ENCODE peak calls at places on chromosome 6, in six cellular contexts. M is HepG2, B is SK-N-SH, Y is H1, J is K562, N is GM12878. E is an unnamed sample.

GRCh38 chr6:55925292-55925691 is 49.9 kb upstream of the BMP5 start:
- DNase-seq in M (no peak), B (no peak), Y (no peak), J (no peak), N (no peak), E (peak; percentile 45)

GRCh38 chr6:148548065-148548748 is 198.6 kb upstream of the UST start:
- DNase-seq in M (no peak), B (no peak), Y (no peak), J (no peak), N (no peak), E (no peak)

GRCh38 chr6:167113935-167114910 is 8.7 kb upstream of the CCR6 start:
- DNase-seq in M (no peak), B (peak; percentile 34), Y (no peak), J (no peak), N (peak; percentile 93), E (no peak)

GRCh38 chr6:85490516-85491248 is 40.8 kb downstream of the NT5E start:
- DNase-seq in M (no peak), B (no peak), Y (no peak), J (no peak), N (no peak), E (peak; percentile 66)

GRCh38 chr6:33950891-33951889 is 147.4 kb upstream of the MLN start:
- DNase-seq in M (no peak), B (no peak), Y (no peak), J (no peak), N (no peak), E (no peak)

GRCh38 chr6:79030511-79030910 is 47.5 kb downstream of the PHIP start:
- DNase-seq in M (no peak), B (no peak), Y (no peak), J (no peak), N (no peak), E (no peak)

GRCh38 chr6:152094276-152094675 is 286.8 kb downstream of the ESR1 start:
- DNase-seq in M (no peak), B (no peak), Y (no peak), J (no peak), N (no peak), E (no peak)

GRCh38 chr6:159252955-159253508 is 83.8 kb downstream of the FNDC1 start:
- DNase-seq in M (peak; percentile 52), B (peak; percentile 65), Y (peak; percentile 21), J (peak; percentile 53), N (peak; percentile 2), E (peak; percentile 33)

GRCh38 chr6:12602951-12603710 is 113.4 kb upstream of the PHACTR1 start:
- DNase-seq in M (peak; percentile 43), B (peak; percentile 34), Y (no peak), J (peak; percentile 22), N (no peak), E (peak; percentile 28)

GRCh38 chr6:136524936-136525413 is 25.2 kb downstream of the MAP7 start:
- DNase-seq in M (no peak), B (no peak), Y (no peak), J (peak; percentile 20), N (no peak), E (no peak)

GRCh38 chr6:99148761-99149160 is 200.7 kb downstream of the FAXC start:
- DNase-seq in M (no peak), B (no peak), Y (no peak), J (no peak), N (no peak), E (no peak)

GRCh38 chr6:129515004-129515403 is 195.0 kb downstream of the ARHGAP18 start:
- DNase-seq in M (no peak), B (no peak), Y (no peak), J (no peak), N (no peak), E (no peak)

GRCh38 chr6:35728663-35729348 is 8.0 kb upstream of the ARMC12 start:
- DNase-seq in M (no peak), B (peak; percentile 42), Y (no peak), J (no peak), N (no peak), E (no peak)

GRCh38 chr6:11294263-11294662 is 61.8 kb upstream of the NEDD9 start:
- DNase-seq in M (no peak), B (no peak), Y (no peak), J (no peak), N (no peak), E (no peak)

GRCh38 chr6:142746524-142746923 is 198.5 kb downstream of the HIVEP2 start:
- DNase-seq in M (peak; percentile 56), B (peak; percentile 24), Y (no peak), J (peak; percentile 32), N (no peak), E (no peak)

GRCh38 chr6:25280617-25280990 is 1.4 kb downstream of the CARMIL1 start:
- DNase-seq in M (peak; percentile 45), B (no peak), Y (no peak), J (no peak), N (no peak), E (no peak)

GRCh38 chr6:169863149-169863525 is 111.7 kb downstream of the ERMARD start:
- DNase-seq in M (no peak), B (no peak), Y (no peak), J (no peak), N (no peak), E (no peak)

GRCh38 chr6:24504642-24505586 is 10.1 kb downstream of the ALDH5A1 start:
- DNase-seq in M (peak; percentile 94), B (peak; percentile 45), Y (no peak), J (no peak), N (no peak), E (no peak)

GRCh38 chr6:101762851-101763250 is 369.3 kb downstream of the GRIK2 start:
- DNase-seq in M (no peak), B (no peak), Y (no peak), J (no peak), N (no peak), E (no peak)

GRCh38 chr6:96391776-96392175 is 129.8 kb upstream of the UFL1 start:
- DNase-seq in M (no peak), B (peak; percentile 20), Y (peak; percentile 63), J (no peak), N (no peak), E (no peak)

GRCh38 chr6:15426926-15427325 is 181.1 kb downstream of the JARID2 start:
- DNase-seq in M (no peak), B (no peak), Y (no peak), J (no peak), N (no peak), E (no peak)

GRCh38 chr6:15426395-15426794 is 180.5 kb downstream of the JARID2 start:
- DNase-seq in M (no peak), B (no peak), Y (no peak), J (no peak), N (no peak), E (no peak)

GRCh38 chr6:15425947-15426346 is 180.1 kb downstream of the JARID2 start:
- DNase-seq in M (no peak), B (no peak), Y (no peak), J (no peak), N (no peak), E (no peak)

GRCh38 chr6:15429146-15430110 is 183.6 kb downstream of the JARID2 start:
- DNase-seq in M (peak; percentile 63), B (no peak), Y (no peak), J (no peak), N (no peak), E (no peak)

DNA sequence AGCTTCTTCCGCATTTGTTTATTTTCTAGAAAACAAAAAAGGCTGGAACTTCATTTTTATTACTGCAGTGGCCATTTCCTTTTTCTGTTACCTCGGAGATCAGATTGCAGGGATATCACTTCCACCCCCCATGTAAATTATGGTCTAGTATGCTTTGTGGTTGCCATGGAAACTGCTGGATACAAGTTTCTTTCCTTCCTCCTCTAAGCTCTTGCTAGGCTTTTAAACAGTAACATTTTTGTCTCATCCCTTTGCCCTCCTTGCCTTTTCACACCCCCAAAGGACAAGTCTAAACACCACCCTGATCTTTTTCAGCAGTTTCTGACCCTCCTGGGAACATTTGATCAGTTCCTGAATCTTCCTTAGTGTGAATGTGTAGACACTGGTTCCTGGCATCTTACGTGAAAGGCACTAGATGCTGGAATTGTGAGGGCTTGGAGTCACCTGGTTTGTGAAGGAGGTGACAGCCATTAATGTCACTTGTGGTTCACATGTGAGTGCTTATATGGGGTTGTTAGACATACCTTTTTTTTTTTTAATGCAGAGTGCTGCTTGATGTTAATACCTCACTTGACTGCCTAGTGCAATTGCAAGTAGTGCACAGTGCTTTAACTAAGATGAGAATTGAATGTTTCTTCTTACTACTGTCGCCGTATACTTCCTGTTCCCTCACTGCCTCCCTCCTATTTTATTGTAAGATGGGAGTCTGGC is 181.6 kb downstream of the JARID2 start:
- DNase-seq in M (no peak), B (no peak), Y (no peak), J (no peak), N (no peak), E (no peak)
- H3K4me1 ChIP-seq in M (peaks cover 48% of the 10 kb centered on the region), B (peaks cover 14% of the 10 kb centered on the region), Y (peaks cover 26% of the 10 kb centered on the region), J (peaks cover 4% of the 10 kb centered on the region), N (peaks cover 39% of the 10 kb centered on the region), E (no peaks in the 10 kb centered on the region)

GRCh38 chr6:144129469-144129868 is 20.8 kb upstream of the STX11 start:
- DNase-seq in M (no peak), B (no peak), Y (no peak), J (no peak), N (no peak), E (no peak)

GRCh38 chr6:144122861-144123260 is 27.5 kb upstream of the STX11 start:
- DNase-seq in M (no peak), B (no peak), Y (no peak), J (no peak), N (no peak), E (no peak)

GRCh38 chr6:144123836-144124235 is 26.5 kb upstream of the STX11 start:
- DNase-seq in M (no peak), B (no peak), Y (no peak), J (peak; percentile 40), N (no peak), E (no peak)

GRCh38 chr6:144131248-144131709 is 19.0 kb upstream of the STX11 start:
- DNase-seq in M (no peak), B (no peak), Y (no peak), J (no peak), N (no peak), E (peak; percentile 47)

GRCh38 chr6:144127097-144127496 is 23.2 kb upstream of the STX11 start:
- DNase-seq in M (no peak), B (no peak), Y (no peak), J (no peak), N (no peak), E (no peak)
- TF ChIP-seq SIN3A in M (no peak), B (no peak), Y (no peak), J (no peak), N (no peak), E (no peak)

GRCh38 chr6:156993713-156994112 is 216.5 kb downstream of the ARID1B start:
- DNase-seq in M (no peak), B (no peak), Y (no peak), J (no peak), N (no peak), E (no peak)

GRCh38 chr6:156989159-156989806 is 212.1 kb downstream of the ARID1B start:
- DNase-seq in M (no peak), B (no peak), Y (no peak), J (no peak), N (no peak), E (no peak)

GRCh38 chr6:156992396-156992795 is 215.2 kb downstream of the ARID1B start:
- DNase-seq in M (no peak), B (peak; percentile 67), Y (no peak), J (peak; percentile 81), N (no peak), E (no peak)

GRCh38 chr6:156994215-156995076 is 217.3 kb downstream of the ARID1B start:
- DNase-seq in M (no peak), B (no peak), Y (no peak), J (no peak), N (no peak), E (no peak)

GRCh38 chr6:156991971-156992370 is 214.8 kb downstream of the ARID1B start:
- DNase-seq in M (peak; percentile 83), B (no peak), Y (no peak), J (no peak), N (no peak), E (no peak)
- H4K20me1 ChIP-seq in M (peaks cover 13% of the 10 kb centered on the region), B (peaks cover 67% of the 10 kb centered on the region), Y (peaks cover 2% of the 10 kb centered on the region), J (peaks cover 20% of the 10 kb centered on the region), N (peaks cover 11% of the 10 kb centered on the region), E (no peaks in the 10 kb centered on the region)

GRCh38 chr6:157996918-157997702 is 15.4 kb downstream of the SYNJ2 start:
- DNase-seq in M (no peak), B (no peak), Y (no peak), J (peak; percentile 78), N (no peak), E (no peak)
- H3K4me1 ChIP-seq in M (peaks cover 97% of the 10 kb centered on the region), B (peaks cover 19% of the 10 kb centered on the region), Y (peaks cover 12% of the 10 kb centered on the region), J (peaks cover 26% of the 10 kb centered on the region), N (no peaks in the 10 kb centered on the region), E (peaks cover 39% of the 10 kb centered on the region)